ENCODE peak calls at places on chromosomes 4 and X, in eight cellular contexts. W, F, K, V, M, O, Z and T are unnamed samples.

GRCh38 chr4:187236491-187236890 is 512.8 kb upstream of the FAT1 start:
- DNase-seq in O (no peak), K (peak; percentile 61), W (peak; percentile 23), M (no peak), F (no peak), V (no peak), Z (no peak), T (no peak)

GRCh38 chr4:108007984-108008383 is 18.3 kb downstream of the HADH start:
- DNase-seq in Z (no peak), F (no peak), K (no peak), W (no peak), V (no peak), O (no peak), M (no peak), T (no peak)

GRCh38 chr4:113835005-113835404 is 73.5 kb upstream of the CAMK2D start:
- DNase-seq in V (no peak), Z (no peak), O (no peak), W (peak; percentile 47), K (peak; percentile 54), F (no peak), M (no peak), T (no peak)

GRCh38 chr4:150948710-150949109 is 66.4 kb downstream of the LRBA start:
- DNase-seq in F (no peak), K (no peak), M (no peak), O (no peak), V (no peak), W (no peak), Z (no peak), T (no peak)

GRCh38 chr4:119084503-119084902 is 51.1 kb upstream of the MYOZ2 start:
- DNase-seq in W (no peak), F (no peak), Z (no peak), M (no peak), K (no peak), O (no peak), V (no peak), T (no peak)

GRCh38 chrX:10617964-10618342 is 2.4 kb downstream of the MID1 start:
- DNase-seq in O (no peak), V (peak; percentile 31), M (no peak), K (peak; percentile 56), W (no peak), Z (no peak), F (no peak), T (no peak)

GRCh38 chr4:141645611-141646340 is 9.4 kb downstream of the IL15 start:
- DNase-seq in Z (no peak), O (no peak), W (peak; percentile 41), M (no peak), K (peak; percentile 92), V (no peak), F (no peak), T (no peak)

GRCh38 chr4:187209921-187210613 is 486.4 kb upstream of the FAT1 start:
- DNase-seq in O (no peak), V (no peak), W (peak; percentile 44), Z (no peak), K (peak; percentile 69), F (no peak), M (no peak), T (no peak)

GRCh38 chr4:13888112-13888511 is 260.6 kb upstream of the BOD1L1 start:
- DNase-seq in Z (no peak), W (peak; percentile 91), O (no peak), K (peak; percentile 83), F (no peak), M (no peak), V (no peak), T (no peak)

GRCh38 chr4:88101165-88101564 is 57.3 kb downstream of the ABCG2 start:
- DNase-seq in F (no peak), V (no peak), Z (no peak), M (no peak), K (no peak), W (no peak), O (no peak), T (no peak)

GRCh38 chr4:40500781-40501180 is 128.9 kb downstream of the RBM47 start:
- DNase-seq in F (no peak), V (no peak), Z (no peak), M (no peak), K (no peak), W (no peak), O (no peak), T (no peak)
- H3K4me3 ChIP-seq in F (no peak overlapping the region), V (no peak overlapping the region), Z (no peak overlapping the region), M (no peak overlapping the region), K (no peak overlapping the region), W (no peak overlapping the region), O (no peak overlapping the region), T (no peak overlapping the region)

GRCh38 chrX:41024755-41025154 is 60.5 kb upstream of the USP9X start:
- DNase-seq in Z (no peak), M (no peak), F (no peak), K (no peak), O (no peak), V (no peak), W (no peak), T (no peak)

GRCh38 chrX:41023098-41023497 is 62.1 kb upstream of the USP9X start:
- DNase-seq in W (no peak), O (no peak), Z (no peak), V (no peak), F (no peak), M (no peak), K (no peak), T (no peak)

GRCh38 chrX:41025926-41026325 is 59.3 kb upstream of the USP9X start:
- DNase-seq in F (no peak), Z (no peak), M (no peak), O (no peak), K (no peak), V (no peak), W (peak; percentile 54), T (no peak)

GRCh38 chrX:41019041-41019392 is 66.2 kb upstream of the USP9X start:
- DNase-seq in W (no peak), Z (no peak), K (no peak), V (no peak), M (no peak), F (no peak), O (no peak), T (no peak)

GRCh38 chrX:41022579-41022978 is 62.7 kb upstream of the USP9X start:
- DNase-seq in F (no peak), Z (no peak), V (no peak), K (no peak), W (peak; percentile 29), O (no peak), M (no peak), T (no peak)
- H3K27ac ChIP-seq in F (no peak overlapping the region), Z (no peak overlapping the region), V (no peak overlapping the region), K (no peak overlapping the region), W (no peak overlapping the region), O (no peak overlapping the region), M (no peak overlapping the region), T (no peak overlapping the region)

DNA sequence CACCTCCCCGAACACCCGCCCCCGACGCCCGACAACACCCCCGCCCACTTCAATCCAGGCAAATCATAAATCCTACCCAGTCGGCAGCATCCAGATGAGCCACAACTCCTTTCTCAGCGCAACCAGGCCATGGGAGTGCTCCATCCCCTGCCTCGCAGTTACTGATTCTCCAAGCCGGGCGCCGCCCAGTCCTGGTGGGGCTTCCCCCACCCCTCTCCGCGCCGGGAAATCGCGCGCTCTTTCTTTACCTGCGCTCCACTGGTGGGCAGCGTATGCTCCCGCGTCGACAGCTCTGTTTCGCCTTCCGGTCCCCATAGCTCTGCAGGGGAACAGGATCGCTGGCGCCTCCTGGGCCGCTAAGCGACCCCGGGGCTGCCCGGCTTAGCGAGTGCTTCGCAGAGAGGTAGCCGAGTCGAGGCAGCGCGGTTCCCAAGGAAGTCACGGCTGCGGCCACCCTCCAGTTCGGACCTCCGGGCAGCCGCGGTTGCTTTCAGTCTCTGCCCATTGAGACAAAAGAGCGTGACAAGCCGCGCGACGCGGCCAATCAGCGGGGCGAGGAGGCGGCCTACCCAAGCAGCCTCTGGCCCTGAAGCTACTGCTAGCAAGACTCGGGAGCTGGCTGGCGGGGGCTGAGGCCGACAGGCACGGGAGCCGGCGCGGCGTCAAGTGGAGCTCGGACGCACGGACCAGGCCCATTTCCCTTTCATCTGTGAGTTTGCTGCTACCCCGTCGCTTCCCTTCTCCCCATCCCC is 43.7 kb upstream of the TMSB15B start:
- DNase-seq in V (peak; percentile 68), Z (peak; percentile 76), M (peak; percentile 81), F (peak; percentile 78), K (peak; percentile 39), O (peak; percentile 71), W (peak; percentile 70), T (peak; percentile 78)
- H3K4me3 ChIP-seq in V (peak overlapping the region; percentile 42), Z (peak overlapping the region; percentile 53), M (peak overlapping the region; percentile 22), F (peak overlapping the region; percentile 52), K (peak overlapping the region; percentile 61), O (peak overlapping the region; percentile 81), W (peak overlapping the region; percentile 55), T (peak overlapping the region; percentile 59)

DNA sequence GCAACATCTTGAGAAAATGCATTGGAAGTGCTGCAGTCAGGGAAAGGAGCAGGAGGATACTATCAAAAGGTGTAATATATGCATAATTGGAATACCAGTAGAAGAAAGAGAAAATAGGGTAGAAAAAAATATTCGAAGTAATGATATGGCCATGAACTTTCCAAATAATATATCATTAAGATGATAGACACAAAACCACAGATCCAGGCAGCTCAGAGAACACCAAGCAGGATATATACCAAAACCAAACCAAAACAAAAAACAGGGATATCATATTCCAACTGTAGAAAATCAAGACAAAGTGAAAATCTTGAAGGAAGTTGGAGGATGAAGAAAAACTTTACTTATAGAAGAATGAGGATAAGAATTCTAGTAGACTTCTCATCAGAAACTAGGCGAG is 9.7 kb upstream of the POLA1 start:
- DNase-seq in O (no peak), M (no peak), Z (no peak), V (no peak), K (no peak), F (no peak), W (no peak), T (no peak)
- H3K27ac ChIP-seq in O (no peak overlapping the region), M (no peak overlapping the region), Z (no peak overlapping the region), V (no peak overlapping the region), K (no peak overlapping the region), F (no peak overlapping the region), W (no peak overlapping the region), T (no peak overlapping the region)

DNA sequence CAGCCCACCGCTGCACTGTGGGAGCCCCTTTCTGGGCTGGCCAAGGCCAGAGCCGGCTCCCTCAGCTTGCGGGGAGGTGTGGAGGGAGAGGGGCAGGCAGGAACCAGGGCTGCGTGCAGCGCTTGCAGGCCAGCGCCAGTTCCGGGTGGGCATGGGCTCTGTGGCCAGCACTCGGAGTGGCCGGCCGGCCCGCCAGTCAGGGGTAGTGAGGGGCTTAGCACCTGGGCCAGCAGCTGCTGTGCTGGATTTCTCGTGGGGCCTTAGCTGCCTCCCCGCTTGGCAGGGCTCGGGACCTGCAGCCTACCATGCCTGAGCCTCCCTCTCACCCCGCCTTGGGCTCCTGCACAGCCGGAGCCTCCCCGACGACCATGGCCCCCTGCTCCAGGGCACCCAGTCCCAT is 45.2 kb downstream of the RXFP1 start:
- DNase-seq in W (no peak), F (no peak), Z (no peak), M (no peak), O (no peak), K (no peak), V (no peak), T (no peak)
- H3K4me3 ChIP-seq in W (no peak overlapping the region), F (no peak overlapping the region), Z (no peak overlapping the region), M (no peak overlapping the region), O (no peak overlapping the region), K (no peak overlapping the region), V (no peak overlapping the region), T (no peak overlapping the region)